ENCODE peak calls at places on chromosome 3, in four cellular contexts. G is HepG2, W is WTC11, Y is K562. R is an unnamed sample.

GRCh38 chr3:123083446-123084124 is 16.8 kb downstream of the PDIA5 start:
- DNase-seq in Y (no peak), W (no peak), G (no peak), R (no peak)

GRCh38 chr3:20811006-20811405 is 625.0 kb upstream of the SGO1 start:
- DNase-seq in Y (no peak), G (no peak), W (no peak), R (no peak)

GRCh38 chr3:105526349-105527111 is 159.8 kb downstream of the ALCAM start:
- DNase-seq in Y (no peak), G (no peak), W (no peak), R (no peak)

GRCh38 chr3:131596884-131597283 is 94.1 kb upstream of the MRPL3 start:
- DNase-seq in W (no peak), Y (no peak), G (no peak), R (no peak)

GRCh38 chr3:112504123-112504522 is 4.9 kb upstream of the BTLA start:
- DNase-seq in W (no peak), G (no peak), Y (no peak), R (no peak)

GRCh38 chr3:168116279-168116678 is 20.6 kb upstream of the GOLIM4 start:
- DNase-seq in W (no peak), Y (peak), G (no peak), R (no peak)

GRCh38 chr3:94862703-94863102 is 799.8 kb downstream of the NSUN3 start:
- DNase-seq in Y (no peak), W (peak), G (peak), R (peak)

GRCh38 chr3:186451371-186451770 is 89.3 kb upstream of the DGKG start:
- DNase-seq in G (no peak), Y (no peak), W (no peak), R (no peak)

GRCh38 chr3:126816323-126816722 is 112.3 kb downstream of the CHCHD6 start:
- DNase-seq in W (no peak), Y (no peak), G (no peak), R (no peak)

GRCh38 chr3:32399030-32399620 is 7.5 kb downstream of the CMTM7 start:
- DNase-seq in G (peak), Y (peak), W (no peak), R (peak)

GRCh38 chr3:64088408-64089136 is 65.3 kb upstream of the PSMD6 start:
- DNase-seq in G (no peak), W (no peak), Y (no peak), R (no peak)

GRCh38 chr3:65479967-65480366 is 558.8 kb downstream of the MAGI1 start:
- DNase-seq in W (no peak), Y (no peak), G (no peak), R (no peak)

GRCh38 chr3:182259579-182259978 is 533.7 kb upstream of the ATP11B start:
- DNase-seq in Y (no peak), W (peak), G (no peak), R (no peak)
- TF ChIP-seq ELF4 in Y (no peak), W (no peak), G (no peak), R (no peak)

GRCh38 chr3:169400874-169401273 is 262.6 kb downstream of the MECOM start:
- DNase-seq in W (no peak), Y (no peak), G (no peak), R (peak)

GRCh38 chr3:169399068-169399467 is 264.4 kb downstream of the MECOM start:
- DNase-seq in Y (no peak), G (no peak), W (no peak), R (no peak)

GRCh38 chr3:169402667-169403360 is 260.7 kb downstream of the MECOM start:
- DNase-seq in G (no peak), Y (no peak), W (no peak), R (no peak)

GRCh38 chr3:169403855-169404254 is 259.7 kb downstream of the MECOM start:
- DNase-seq in G (no peak), Y (no peak), W (no peak), R (no peak)

GRCh38 chr3:169400205-169400604 is 263.3 kb downstream of the MECOM start:
- DNase-seq in W (no peak), Y (no peak), G (no peak), R (no peak)
- TF ChIP-seq ELF4 in W (no peak), Y (no peak), G (no peak), R (no peak)

DNA sequence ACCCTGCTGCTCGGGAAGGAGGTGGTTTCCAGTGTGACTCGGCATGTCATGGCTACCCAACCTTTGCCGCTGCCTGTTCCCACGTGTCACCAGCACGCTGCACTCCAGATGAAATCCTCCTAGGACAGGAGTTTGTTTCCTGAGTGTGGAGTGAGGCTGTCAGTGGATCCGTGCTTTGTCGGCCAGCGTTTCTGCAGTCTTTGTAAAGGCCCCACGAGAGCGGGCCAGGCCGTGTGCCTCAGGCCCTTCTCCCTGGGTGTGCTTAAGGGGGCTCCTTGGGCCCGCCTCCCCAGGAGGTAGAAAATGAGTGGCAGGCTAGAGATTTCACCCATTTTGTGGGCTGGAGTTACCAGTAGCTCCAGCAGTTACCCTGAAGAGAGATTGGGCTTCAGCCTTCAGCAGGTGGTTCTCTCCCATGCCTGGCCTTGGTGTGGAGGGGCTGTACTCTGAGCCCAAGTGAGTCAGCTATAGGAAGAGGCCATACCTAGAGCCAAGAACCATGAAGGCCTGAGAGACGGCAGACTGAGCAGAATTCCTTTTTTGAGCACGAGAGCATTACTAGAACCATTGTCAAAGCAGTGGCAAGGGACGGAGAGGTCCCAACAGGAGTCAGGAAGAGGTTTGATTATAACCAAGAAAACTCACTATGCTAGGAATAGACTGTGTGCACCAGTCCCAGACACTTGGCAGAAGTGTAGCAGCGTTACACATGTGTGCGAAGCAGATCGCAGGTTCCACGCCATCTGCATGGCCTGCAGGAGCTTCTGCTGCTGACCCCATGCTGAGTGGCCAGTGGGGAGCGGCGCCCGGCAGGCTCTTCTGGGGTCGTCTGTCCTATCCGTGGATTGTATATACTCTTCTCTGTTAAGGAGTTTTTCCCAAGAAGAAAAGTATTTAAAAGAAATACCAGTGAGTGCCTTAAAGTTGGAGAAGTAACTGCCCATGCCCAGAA is 14.5 kb downstream of the MAP6D1 start:
- DNase-seq in Y (no peak), G (no peak), W (no peak), R (no peak)
- TF ChIP-seq ELF4 in Y (no peak), G (no peak), W (no peak), R (no peak)

GRCh38 chr3:129282727-129283327 is 4.2 kb downstream of the HMCES start:
- DNase-seq in G (peak), Y (no peak), W (no peak), R (no peak)
- TF ChIP-seq ELF4 in G (no peak), Y (no peak), W (no peak), R (no peak)

GRCh38 chr3:125231895-125232294 is 19.3 kb upstream of the SLC12A8 start:
- DNase-seq in Y (no peak), G (no peak), W (no peak), R (no peak)
- TF ChIP-seq ELF4 in Y (no peak), G (no peak), W (no peak), R (no peak)

DNA sequence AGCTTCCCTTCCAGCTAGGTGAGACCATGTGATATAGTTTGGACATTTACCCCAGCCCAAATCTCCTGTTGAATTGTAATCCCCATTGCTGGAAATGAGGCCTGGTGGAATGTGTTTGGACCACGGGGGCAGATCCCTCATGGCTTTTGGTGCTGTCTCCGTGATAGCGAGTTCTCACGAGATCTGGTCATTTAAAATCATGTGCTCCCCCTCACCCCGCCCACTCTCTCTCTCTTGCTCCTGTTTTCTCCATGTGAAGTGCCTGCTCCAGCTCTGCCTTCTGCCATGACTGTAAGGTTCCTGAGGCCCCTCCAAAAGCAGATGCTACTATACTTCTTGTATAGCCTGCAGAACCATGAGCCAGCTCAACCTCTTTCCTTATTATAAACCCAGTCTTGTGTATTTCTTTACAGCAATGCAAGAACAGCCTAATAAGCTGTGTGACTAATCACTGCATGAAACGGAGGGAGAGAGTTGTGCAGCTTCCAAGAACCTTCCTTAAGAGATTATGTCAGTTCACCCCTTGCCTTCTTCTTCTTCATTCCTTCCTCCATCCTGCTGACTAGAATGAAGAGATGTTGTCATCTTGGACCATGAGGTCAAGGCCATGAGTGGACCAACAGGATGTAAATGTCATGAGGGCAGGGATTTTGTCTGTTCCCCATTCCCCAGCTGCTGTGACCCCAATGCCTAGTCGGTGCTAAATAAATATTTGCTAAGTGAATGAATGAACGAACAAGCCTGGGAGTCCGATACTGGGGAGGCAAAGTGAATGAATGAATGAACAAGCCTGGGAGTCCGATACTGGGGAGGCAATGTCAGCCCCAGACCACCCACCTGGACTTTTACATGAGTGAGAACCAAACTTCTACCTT is 90.9 kb downstream of the CPN2 start:
- DNase-seq in G (no peak), Y (no peak), W (no peak), R (no peak)
- TF ChIP-seq ELF4 in G (no peak), Y (no peak), W (no peak), R (no peak)

GRCh38 chr3:58062469-58062868 is 54.2 kb downstream of the FLNB start:
- DNase-seq in Y (no peak), G (no peak), W (no peak), R (no peak)

GRCh38 chr3:58059349-58060321 is 51.4 kb downstream of the FLNB start:
- DNase-seq in Y (no peak), W (no peak), G (peak), R (no peak)

GRCh38 chr3:58054652-58055051 is 46.4 kb downstream of the FLNB start:
- DNase-seq in Y (no peak), W (no peak), G (no peak), R (no peak)

GRCh38 chr3:58055309-58055708 is 47.1 kb downstream of the FLNB start:
- DNase-seq in W (no peak), Y (no peak), G (no peak), R (no peak)

GRCh38 chr3:58058654-58059263 is 50.5 kb downstream of the FLNB start:
- DNase-seq in Y (no peak), W (no peak), G (no peak), R (no peak)
- TF ChIP-seq ELF4 in Y (no peak), W (no peak), G (no peak), R (no peak)

GRCh38 chr3:71784914-71785593 is at the start of gene PROK2:
- DNase-seq in W (peak), G (no peak), Y (no peak), R (peak)
- TF ChIP-seq ELF4 in W (no peak), G (no peak), Y (no peak), R (no peak)

GRCh38 chr3:166195808-166196207 is 358.6 kb upstream of the BCHE start:
- DNase-seq in Y (no peak), G (no peak), W (no peak), R (no peak)

GRCh38 chr3:166190360-166190759 is 353.1 kb upstream of the BCHE start:
- DNase-seq in W (no peak), G (no peak), Y (no peak), R (no peak)

GRCh38 chr3:166187237-166187636 is 350.0 kb upstream of the BCHE start:
- DNase-seq in W (no peak), Y (no peak), G (no peak), R (no peak)

GRCh38 chr3:166186003-166186402 is 348.8 kb upstream of the BCHE start:
- DNase-seq in Y (no peak), G (no peak), W (no peak), R (no peak)

GRCh38 chr3:166191406-166191805 is 354.2 kb upstream of the BCHE start:
- DNase-seq in Y (no peak), W (no peak), G (no peak), R (no peak)
- TF ChIP-seq ELF4 in Y (no peak), W (no peak), G (no peak), R (no peak)

DNA sequence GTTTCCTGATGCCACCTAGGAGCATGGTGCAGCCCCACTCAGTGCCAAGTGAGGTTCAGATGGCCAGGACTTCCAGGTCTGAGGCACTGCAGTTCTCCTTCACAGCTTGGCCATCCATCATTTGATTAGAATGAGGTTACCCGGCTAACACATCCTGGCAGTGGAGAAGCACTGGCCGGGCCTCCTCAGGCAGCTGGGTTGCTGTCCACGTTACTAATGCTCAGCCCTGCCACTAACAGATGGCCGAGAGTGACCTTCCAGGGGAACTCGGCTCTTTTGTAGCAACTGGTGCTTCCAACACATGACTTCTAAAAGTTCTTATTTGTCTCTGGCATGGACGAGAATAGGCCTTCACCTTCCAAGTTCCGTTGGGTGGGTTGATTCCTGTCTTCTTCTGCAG is 204.6 kb upstream of the CFAP20DC start:
- DNase-seq in G (no peak), Y (no peak), W (no peak), R (no peak)
- TF ChIP-seq ELF4 in G (no peak), Y (no peak), W (no peak), R (no peak)

R was measured in HEK293T.